ENCODE peak calls at places on chromosomes 16 and 17, in eight cellular contexts. A is cardiac muscle cell, U is ascending aorta, R is HCT116, Z is cardiac fibroblast, V is HFF-Myc, N is lower leg skin, C is activated B cell treated with CpG ODN at 0.5 μM for 24 hours. X is an unnamed sample.

GRCh38 chr16:16083421-16084156 is 134.2 kb downstream of the ABCC1 start:
- DNase-seq in A (no peak), U (no peak), R (peak), Z (peak), V (no peak), N (no peak), C (no peak), X (no peak)

GRCh38 chr17:33241390-33241789 is 51.7 kb downstream of the ASIC2 start:
- DNase-seq in A (no peak), U (no peak), R (no peak), Z (peak), V (no peak), N (no peak), C (no peak), X (no peak)

GRCh38 chr17:2937331-2938003 is 125.9 kb downstream of the OR1D5 start:
- DNase-seq in A (no peak), U (no peak), R (no peak), Z (peak), V (no peak), N (no peak), C (no peak), X (no peak)

GRCh38 chr16:49055824-49056545 is 225.7 kb downstream of the CBLN1 start:
- DNase-seq in A (no peak), U (no peak), R (no peak), Z (no peak), V (no peak), N (no peak), C (no peak), X (no peak)

GRCh38 chr17:45228985-45229517 is 7.4 kb downstream of the FMNL1 start:
- DNase-seq in A (no peak), U (peak), R (no peak), Z (peak), V (peak), N (peak), C (peak), X (no peak)

GRCh38 chr17:57953219-57953618 is 2.0 kb downstream of the CUEDC1 start:
- DNase-seq in A (no peak), U (no peak), R (no peak), Z (no peak), V (no peak), N (no peak), C (no peak), X (no peak)

GRCh38 chr16:79469999-79470398 is 130.5 kb downstream of the MAF start:
- DNase-seq in A (no peak), U (no peak), R (no peak), Z (no peak), V (no peak), N (peak), C (no peak), X (no peak)

GRCh38 chr17:33972756-33973155 is 282.3 kb upstream of the CCL2 start:
- DNase-seq in A (no peak), U (no peak), R (no peak), Z (no peak), V (no peak), N (no peak), C (no peak), X (no peak)

GRCh38 chr16:51441331-51441730 is 290.3 kb upstream of the SALL1 start:
- DNase-seq in A (no peak), U (no peak), R (no peak), Z (no peak), V (no peak), N (no peak), C (no peak), X (no peak)

GRCh38 chr16:7343271-7343670 is 10.6 kb downstream of the RBFOX1 start:
- DNase-seq in A (no peak), U (no peak), R (no peak), Z (no peak), V (no peak), N (no peak), C (no peak), X (no peak)

GRCh38 chr17:41446806-41447205 is 6.0 kb upstream of the KRT38 start:
- DNase-seq in A (no peak), U (no peak), R (no peak), Z (peak), V (no peak), N (no peak), C (no peak), X (no peak)

GRCh38 chr16:22352726-22353125 is 21.7 kb downstream of the CDR2 start:
- DNase-seq in A (no peak), U (no peak), R (no peak), Z (no peak), V (no peak), N (no peak), C (no peak), X (no peak)

GRCh38 chr17:47719411-47720152 is 13.5 kb upstream of the TBX21 start:
- DNase-seq in A (no peak), U (no peak), R (no peak), Z (no peak), V (no peak), N (no peak), C (no peak), X (no peak)

GRCh38 chr17:63696381-63696961 is 3.5 kb downstream of the LIMD2 start:
- DNase-seq in A (peak), U (no peak), R (peak), Z (peak), V (no peak), N (no peak), C (no peak), X (no peak)
- TF ChIP-seq CTCF in A (peak), U (no peak), R (peak), Z (peak), V (peak), N (no peak), C (no peak), X (peak)

GRCh38 chr17:69208640-69209039 is 20.0 kb downstream of the ABCA10 start:
- DNase-seq in A (no peak), U (no peak), R (no peak), Z (no peak), V (no peak), N (no peak), C (no peak), X (no peak)

GRCh38 chr17:69218986-69219385 is 9.6 kb downstream of the ABCA10 start:
- DNase-seq in A (no peak), U (no peak), R (no peak), Z (no peak), V (no peak), N (no peak), C (no peak), X (no peak)

DNA sequence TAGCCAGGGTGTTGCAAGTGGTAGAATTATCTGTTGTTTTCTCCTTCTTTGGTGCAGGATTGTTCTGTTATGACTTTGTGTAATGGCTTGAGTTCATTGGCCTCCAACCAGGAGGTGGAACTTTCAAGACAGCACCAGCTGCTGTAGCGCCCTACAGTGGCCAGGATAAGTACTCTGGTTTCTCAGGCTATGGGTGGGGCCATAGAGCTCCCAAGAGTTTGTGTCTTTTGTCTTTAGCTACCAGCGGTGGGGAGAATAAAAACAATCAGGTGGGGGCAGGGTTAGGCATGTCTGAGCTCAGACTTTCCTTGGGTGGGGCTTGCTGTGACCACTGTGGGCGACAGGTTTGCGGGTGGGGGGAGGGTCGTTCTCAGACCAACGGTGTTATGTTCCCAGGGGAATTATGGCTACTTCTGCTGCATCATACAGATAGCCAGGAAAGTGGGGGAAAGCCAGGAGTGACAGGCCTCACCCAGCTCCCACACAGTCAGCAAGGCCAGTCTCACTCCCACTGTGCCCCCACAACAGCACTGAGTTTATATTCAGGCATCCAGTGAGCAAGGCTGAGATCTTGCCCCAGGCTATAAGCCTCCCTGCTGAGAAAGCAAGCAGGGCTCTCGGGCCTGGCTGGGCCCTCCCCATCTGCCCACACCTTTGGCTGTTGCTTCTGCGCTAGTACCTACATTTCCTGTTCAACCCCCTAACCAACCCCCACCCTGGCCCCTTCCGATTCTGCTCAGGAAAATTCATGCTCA is 15.4 kb downstream of the ABCA10 start:
- DNase-seq in A (no peak), U (no peak), R (no peak), Z (no peak), V (no peak), N (no peak), C (no peak), X (no peak)
- TF ChIP-seq CTCF in A (no peak), U (no peak), R (peak), Z (no peak), V (no peak), N (no peak), C (no peak), X (no peak)

DNA sequence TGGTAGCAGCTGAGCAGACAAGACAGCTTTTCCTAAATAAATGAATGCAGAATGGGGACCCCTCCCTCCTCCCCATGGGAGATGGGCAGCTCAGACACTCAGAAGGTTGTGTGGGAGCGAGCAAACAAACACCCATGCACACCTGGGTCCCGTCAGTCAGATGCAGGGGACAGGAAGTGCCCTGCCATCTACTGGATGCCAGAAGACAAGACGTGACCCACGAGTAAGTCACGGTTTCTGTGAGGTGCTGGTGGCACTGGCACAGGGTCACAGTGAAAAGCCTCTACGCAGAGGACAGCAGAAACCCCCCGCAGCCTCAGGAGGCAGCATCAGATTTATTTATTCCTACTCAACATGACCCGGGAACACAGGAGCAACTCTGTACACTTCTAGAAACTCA is 8.4 kb downstream of the HBQ1 start:
- DNase-seq in A (no peak), U (no peak), R (no peak), Z (no peak), V (no peak), N (no peak), C (no peak), X (no peak)
- TF ChIP-seq CTCF in A (no peak), U (no peak), R (peak), Z (no peak), V (no peak), N (no peak), C (no peak), X (peak)

GRCh38 chr16:27779719-27780161 is 229.8 kb downstream of the KATNIP start:
- DNase-seq in A (peak), U (no peak), R (no peak), Z (peak), V (peak), N (no peak), C (no peak), X (no peak)
- TF ChIP-seq CTCF in A (peak), U (peak), R (no peak), Z (peak), V (peak), N (no peak), C (no peak), X (peak)

DNA sequence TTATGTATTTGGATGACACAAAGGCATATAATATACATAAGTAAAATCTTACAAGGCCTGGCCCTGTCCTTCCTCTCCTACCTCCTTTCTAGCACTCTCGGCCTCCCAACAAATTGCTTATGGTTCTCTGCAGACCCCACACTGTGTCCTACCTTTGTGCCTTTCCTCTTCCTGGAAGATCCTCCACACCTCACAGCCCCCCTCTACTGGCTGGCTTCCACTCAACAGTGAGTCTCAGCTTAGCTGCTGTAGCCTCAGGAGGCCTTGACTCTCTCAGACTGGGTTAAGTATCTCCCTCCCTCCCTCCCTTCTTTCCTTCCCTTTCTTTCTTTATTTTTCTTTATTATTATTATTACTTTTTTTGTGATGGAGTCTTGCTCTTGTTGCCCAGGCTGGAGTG is 8.3 kb upstream of the SLC52A1 start:
- DNase-seq in A (no peak), U (no peak), R (no peak), Z (no peak), V (no peak), N (no peak), C (no peak), X (no peak)
- TF ChIP-seq CTCF in A (no peak), U (no peak), R (no peak), Z (no peak), V (no peak), N (no peak), C (no peak), X (no peak)

X was measured in type B pancreatic cell.